ENCODE peak calls at places on chromosomes 16 and 17, in nine cellular contexts. E is AG09319; A is RPMI7951; S is activated CD4-positive, alpha-beta T cell treated with anti-CD3 and anti-CD28 coated beads for 36 hours; Y is AG04449; I is lower lobe of right lung; M is T-cell; H is endothelial cell; J is hypothalamus. Q is an unnamed sample.
A peak's percentile ranks its signal among the peaks of the same experiment; 100 is the strongest.

GRCh38 chr16:4795828-4796572 is 831 bp downstream of the SMIM22 start:
- DNase-seq in Y (no peak), S (no peak), M (no peak), I (no peak), J (no peak), A (no peak), H (no peak), E (no peak), Q (no peak)

GRCh38 chr16:22938647-22939046 is 124.7 kb downstream of the HS3ST2 start:
- DNase-seq in Y (no peak), J (no peak), I (no peak), A (peak; percentile 9), E (no peak), M (no peak), S (no peak), H (no peak), Q (no peak)

GRCh38 chr17:64975318-64976087 is 56.2 kb upstream of the LRRC37A3 start:
- DNase-seq in J (peak; percentile 93), Y (no peak), H (peak; percentile 93), S (peak; percentile 97), I (peak; percentile 97), E (peak; percentile 86), A (peak; percentile 88), M (peak; percentile 96), Q (peak; percentile 90)

GRCh38 chr17:6677158-6677831 is 25.7 kb downstream of the C17orf100 start:
- DNase-seq in M (no peak), I (no peak), A (peak; percentile 47), S (peak; percentile 42), E (no peak), J (no peak), Y (peak; percentile 10), H (no peak), Q (no peak)

GRCh38 chr17:48001187-48001586 is 30.3 kb downstream of the CDK5RAP3 start:
- DNase-seq in S (no peak), Y (no peak), J (no peak), H (no peak), A (no peak), E (no peak), I (peak; percentile 20), M (no peak), Q (no peak)

GRCh38 chr17:49993423-49994037 is 1.5 kb downstream of the DLX3 start:
- DNase-seq in H (peak; percentile 40), S (peak; percentile 58), E (no peak), M (no peak), J (no peak), Y (no peak), A (no peak), I (peak; percentile 53), Q (no peak)

GRCh38 chr17:79844869-79845600 is 5.8 kb upstream of the CBX4 start:
- DNase-seq in I (peak; percentile 62), A (peak; percentile 41), Y (no peak), M (peak; percentile 42), J (no peak), H (peak; percentile 66), E (no peak), S (peak; percentile 73), Q (no peak)

GRCh38 chr16:74724820-74725549 is 24.3 kb upstream of the MLKL start:
- DNase-seq in A (peak; percentile 44), H (no peak), J (peak; percentile 78), E (no peak), Y (peak; percentile 29), S (no peak), I (no peak), M (no peak), Q (peak; percentile 69)

GRCh38 chr16:54077412-54077821 is 209.2 kb downstream of the IRX3 start:
- DNase-seq in J (no peak), I (no peak), M (no peak), A (peak; percentile 77), S (no peak), H (peak; percentile 10), Y (peak; percentile 4), E (no peak), Q (no peak)

GRCh38 chr17:41483531-41483930 is 2.6 kb upstream of the KRT35 start:
- DNase-seq in J (no peak), S (no peak), M (no peak), H (no peak), Y (no peak), E (no peak), I (no peak), A (no peak), Q (no peak)